ENCODE peak calls at places on chromosomes 4 and X, in eight cellular contexts. One of them, this sample, is unnamed.
A peak's percentile ranks its signal among the peaks of the same experiment; 100 is the strongest.

GRCh38 chrX:130637591-130637990 is 235.8 kb downstream of the RBMX2 start:
- DNase-seq in breast epithelium: no peak
- DNase-seq in testis: no peak
- DNase-seq in left lung: no peak
- DNase-seq in left ventricle myocardium inferior: no peak
- DNase-seq in heart left ventricle: no peak
- DNase-seq in neural progenitor cell: no peak
- DNase-seq in small intestine: no peak
- DNase-seq in this sample: no peak

GRCh38 chr4:25859429-25860148 is 3.2 kb downstream of the SEL1L3 start:
- DNase-seq in left ventricle myocardium inferior: no peak
- DNase-seq in testis: no peak
- DNase-seq in left lung: no peak
- DNase-seq in neural progenitor cell: no peak
- DNase-seq in small intestine: peak; percentile 65
- DNase-seq in breast epithelium: no peak
- DNase-seq in heart left ventricle: no peak
- DNase-seq in this sample: no peak

GRCh38 chr4:10085386-10085785 is 31.2 kb downstream of the WDR1 start:
- DNase-seq in neural progenitor cell: no peak
- DNase-seq in small intestine: no peak
- DNase-seq in left ventricle myocardium inferior: peak; percentile 16
- DNase-seq in left lung: peak; percentile 19
- DNase-seq in breast epithelium: no peak
- DNase-seq in testis: no peak
- DNase-seq in heart left ventricle: no peak
- DNase-seq in this sample: no peak

GRCh38 chr4:118047043-118047442 is 12.8 kb downstream of the NDST3 start:
- DNase-seq in neural progenitor cell: no peak
- DNase-seq in heart left ventricle: no peak
- DNase-seq in small intestine: no peak
- DNase-seq in left lung: no peak
- DNase-seq in left ventricle myocardium inferior: no peak
- DNase-seq in breast epithelium: no peak
- DNase-seq in testis: no peak
- DNase-seq in this sample: no peak

GRCh38 chrX:24506082-24506481 is 41.0 kb downstream of the PDK3 start:
- DNase-seq in breast epithelium: no peak
- DNase-seq in left ventricle myocardium inferior: no peak
- DNase-seq in heart left ventricle: no peak
- DNase-seq in left lung: no peak
- DNase-seq in neural progenitor cell: no peak
- DNase-seq in small intestine: no peak
- DNase-seq in testis: no peak
- DNase-seq in this sample: no peak

GRCh38 chr4:181272427-181272826 is 970.8 kb upstream of the TENM3 start:
- DNase-seq in breast epithelium: no peak
- DNase-seq in left ventricle myocardium inferior: no peak
- DNase-seq in small intestine: no peak
- DNase-seq in left lung: no peak
- DNase-seq in neural progenitor cell: no peak
- DNase-seq in heart left ventricle: no peak
- DNase-seq in testis: no peak
- DNase-seq in this sample: no peak

GRCh38 chr4:5395781-5396180 is 312.6 kb downstream of the EVC2 start:
- DNase-seq in testis: no peak
- DNase-seq in left ventricle myocardium inferior: no peak
- DNase-seq in neural progenitor cell: no peak
- DNase-seq in left lung: no peak
- DNase-seq in breast epithelium: no peak
- DNase-seq in heart left ventricle: no peak
- DNase-seq in small intestine: peak; percentile 61
- DNase-seq in this sample: no peak

GRCh38 chrX:31279359-31279758 is 207.5 kb upstream of the FTHL17 start:
- DNase-seq in breast epithelium: no peak
- DNase-seq in testis: no peak
- DNase-seq in left ventricle myocardium inferior: no peak
- DNase-seq in neural progenitor cell: peak; percentile 9
- DNase-seq in left lung: no peak
- DNase-seq in heart left ventricle: no peak
- DNase-seq in small intestine: peak; percentile 6
- DNase-seq in this sample: no peak

GRCh38 chrX:110442631-110443030 is 84.0 kb downstream of the RTL9 start:
- DNase-seq in heart left ventricle: no peak
- DNase-seq in testis: peak; percentile 32
- DNase-seq in left lung: no peak
- DNase-seq in breast epithelium: no peak
- DNase-seq in small intestine: peak; percentile 2
- DNase-seq in neural progenitor cell: peak; percentile 58
- DNase-seq in left ventricle myocardium inferior: no peak
- DNase-seq in this sample: no peak

GRCh38 chr4:3341760-3342159 is 48.9 kb downstream of the RGS12 start:
- DNase-seq in testis: no peak
- DNase-seq in neural progenitor cell: no peak
- DNase-seq in left lung: no peak
- DNase-seq in left ventricle myocardium inferior: no peak
- DNase-seq in breast epithelium: no peak
- DNase-seq in small intestine: no peak
- DNase-seq in heart left ventricle: no peak
- DNase-seq in this sample: no peak

GRCh38 chrX:70554081-70554480 is 109.4 kb downstream of the DLG3 start:
- DNase-seq in testis: no peak
- DNase-seq in neural progenitor cell: no peak
- DNase-seq in left lung: no peak
- DNase-seq in left ventricle myocardium inferior: no peak
- DNase-seq in heart left ventricle: no peak
- DNase-seq in small intestine: peak; percentile 25
- DNase-seq in breast epithelium: no peak
- DNase-seq in this sample: no peak

GRCh38 chr4:48311896-48312295 is 29.4 kb upstream of the SLAIN2 start:
- DNase-seq in neural progenitor cell: no peak
- DNase-seq in small intestine: no peak
- DNase-seq in heart left ventricle: no peak
- DNase-seq in left ventricle myocardium inferior: no peak
- DNase-seq in left lung: no peak
- DNase-seq in breast epithelium: no peak
- DNase-seq in testis: no peak
- DNase-seq in this sample: no peak

GRCh38 chr4:77564231-77564630 is 41.4 kb upstream of the CXCL13 start:
- DNase-seq in testis: peak; percentile 91
- DNase-seq in breast epithelium: peak; percentile 71
- DNase-seq in left lung: no peak
- DNase-seq in neural progenitor cell: no peak
- DNase-seq in left ventricle myocardium inferior: no peak
- DNase-seq in small intestine: peak; percentile 77
- DNase-seq in heart left ventricle: no peak
- DNase-seq in this sample: no peak

GRCh38 chrX:66191563-66191962 is 27.5 kb downstream of the HEPH start:
- DNase-seq in heart left ventricle: no peak
- DNase-seq in breast epithelium: no peak
- DNase-seq in left ventricle myocardium inferior: no peak
- DNase-seq in small intestine: no peak
- DNase-seq in testis: no peak
- DNase-seq in left lung: no peak
- DNase-seq in neural progenitor cell: no peak
- DNase-seq in this sample: no peak

GRCh38 chr4:186724861-186725419 is 1.3 kb upstream of the FAT1 start:
- DNase-seq in left lung: no peak
- DNase-seq in breast epithelium: no peak
- DNase-seq in heart left ventricle: no peak
- DNase-seq in neural progenitor cell: peak; percentile 50
- DNase-seq in testis: no peak
- DNase-seq in small intestine: peak; percentile 56
- DNase-seq in left ventricle myocardium inferior: no peak
- DNase-seq in this sample: no peak

GRCh38 chrX:30577362-30577961 is at the start of gene TASL:
- DNase-seq in breast epithelium: no peak
- DNase-seq in left ventricle myocardium inferior: no peak
- DNase-seq in neural progenitor cell: no peak
- DNase-seq in heart left ventricle: no peak
- DNase-seq in testis: no peak
- DNase-seq in left lung: no peak
- DNase-seq in small intestine: no peak
- DNase-seq in this sample: no peak

GRCh38 chr4:146340798-146341197 is 126.5 kb downstream of the REELD1 start:
- DNase-seq in left ventricle myocardium inferior: no peak
- DNase-seq in left lung: no peak
- DNase-seq in neural progenitor cell: no peak
- DNase-seq in heart left ventricle: no peak
- DNase-seq in small intestine: peak; percentile 22
- DNase-seq in testis: no peak
- DNase-seq in breast epithelium: no peak
- DNase-seq in this sample: no peak

GRCh38 chrX:22325091-22325490 is 52.4 kb downstream of the CBLL2 start:
- DNase-seq in left lung: no peak
- DNase-seq in heart left ventricle: no peak
- DNase-seq in small intestine: no peak
- DNase-seq in left ventricle myocardium inferior: no peak
- DNase-seq in testis: no peak
- DNase-seq in neural progenitor cell: no peak
- DNase-seq in breast epithelium: no peak
- DNase-seq in this sample: no peak

GRCh38 chrX:80513620-80514019 is 93.4 kb downstream of the TENT5D start:
- DNase-seq in left ventricle myocardium inferior: no peak
- DNase-seq in small intestine: no peak
- DNase-seq in breast epithelium: no peak
- DNase-seq in neural progenitor cell: peak; percentile 17
- DNase-seq in left lung: no peak
- DNase-seq in testis: no peak
- DNase-seq in heart left ventricle: no peak
- DNase-seq in this sample: no peak

GRCh38 chrX:32016195-32016594 is 944.4 kb upstream of the FTHL17 start:
- DNase-seq in heart left ventricle: no peak
- DNase-seq in testis: no peak
- DNase-seq in neural progenitor cell: no peak
- DNase-seq in breast epithelium: no peak
- DNase-seq in left lung: no peak
- DNase-seq in small intestine: no peak
- DNase-seq in left ventricle myocardium inferior: no peak
- DNase-seq in this sample: no peak

GRCh38 chr4:114108869-114109268 is 129.4 kb upstream of the ARSJ start:
- DNase-seq in heart left ventricle: no peak
- DNase-seq in left ventricle myocardium inferior: no peak
- DNase-seq in small intestine: no peak
- DNase-seq in breast epithelium: no peak
- DNase-seq in neural progenitor cell: no peak
- DNase-seq in testis: no peak
- DNase-seq in left lung: no peak
- DNase-seq in this sample: no peak

DNA sequence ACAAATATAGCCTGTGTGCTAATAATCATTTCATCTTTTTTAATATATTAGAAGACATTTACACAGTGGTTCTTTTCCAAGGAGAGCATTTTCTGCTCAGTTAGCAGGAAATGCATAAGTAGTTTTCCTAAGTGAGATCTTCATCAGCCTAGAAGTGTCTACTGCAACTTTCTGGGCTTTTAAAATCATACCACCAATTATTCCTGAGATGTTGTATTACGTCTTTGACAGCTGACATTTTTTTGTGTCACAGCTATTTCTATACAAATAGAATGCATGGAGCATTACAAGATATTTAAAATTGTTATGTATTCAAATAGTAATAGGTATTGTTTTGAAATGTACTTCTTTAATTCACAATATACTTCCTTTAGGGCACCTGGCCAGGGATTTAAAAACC is 158.0 kb downstream of the GRID2 start:
- DNase-seq in left ventricle myocardium inferior: no peak
- DNase-seq in neural progenitor cell: no peak
- DNase-seq in small intestine: no peak
- DNase-seq in heart left ventricle: no peak
- DNase-seq in breast epithelium: no peak
- DNase-seq in left lung: no peak
- DNase-seq in testis: no peak
- DNase-seq in this sample: no peak
- H3K27ac ChIP-seq in left ventricle myocardium inferior: no peak overlapping the region
- H3K27ac ChIP-seq in neural progenitor cell: no peak overlapping the region
- H3K27ac ChIP-seq in small intestine: no peak overlapping the region
- H3K27ac ChIP-seq in heart left ventricle: no peak overlapping the region
- H3K27ac ChIP-seq in breast epithelium: no peak overlapping the region
- H3K27ac ChIP-seq in left lung: no peak overlapping the region
- H3K27ac ChIP-seq in testis: no peak overlapping the region
- H3K27ac ChIP-seq in this sample: no peak overlapping the region

GRCh38 chrX:153925739-153926593 is at the start of gene ARHGAP4:
- DNase-seq in left lung: no peak
- DNase-seq in neural progenitor cell: peak; percentile 28
- DNase-seq in left ventricle myocardium inferior: no peak
- DNase-seq in breast epithelium: no peak
- DNase-seq in heart left ventricle: no peak
- DNase-seq in testis: no peak
- DNase-seq in small intestine: no peak
- DNase-seq in this sample: no peak

GRCh38 chrX:153922932-153923857 is 2.9 kb downstream of the ARHGAP4 start:
- DNase-seq in testis: peak; percentile 89
- DNase-seq in left ventricle myocardium inferior: peak; percentile 79
- DNase-seq in breast epithelium: peak; percentile 72
- DNase-seq in left lung: peak; percentile 70
- DNase-seq in neural progenitor cell: peak; percentile 41
- DNase-seq in small intestine: no peak
- DNase-seq in heart left ventricle: peak; percentile 84
- DNase-seq in this sample: no peak

GRCh38 chrX:153925387-153925738 is 701 bp downstream of the ARHGAP4 start:
- DNase-seq in left lung: no peak
- DNase-seq in neural progenitor cell: no peak
- DNase-seq in heart left ventricle: no peak
- DNase-seq in testis: no peak
- DNase-seq in left ventricle myocardium inferior: no peak
- DNase-seq in small intestine: no peak
- DNase-seq in breast epithelium: no peak
- DNase-seq in this sample: no peak

GRCh38 chrX:153922286-153922573 is 3.8 kb downstream of the ARHGAP4 start:
- DNase-seq in neural progenitor cell: no peak
- DNase-seq in breast epithelium: no peak
- DNase-seq in small intestine: no peak
- DNase-seq in left lung: no peak
- DNase-seq in heart left ventricle: no peak
- DNase-seq in testis: no peak
- DNase-seq in left ventricle myocardium inferior: no peak
- DNase-seq in this sample: no peak

GRCh38 chrX:153924149-153924861 is 1.8 kb downstream of the ARHGAP4 start:
- DNase-seq in small intestine: peak; percentile 37
- DNase-seq in breast epithelium: no peak
- DNase-seq in left lung: peak; percentile 57
- DNase-seq in heart left ventricle: peak; percentile 66
- DNase-seq in left ventricle myocardium inferior: no peak
- DNase-seq in neural progenitor cell: peak; percentile 57
- DNase-seq in testis: peak; percentile 67
- DNase-seq in this sample: no peak
- H3K4me1 ChIP-seq in small intestine: no peaks in the 10 kb centered on the region
- H3K4me1 ChIP-seq in breast epithelium: no peaks in the 10 kb centered on the region
- H3K4me1 ChIP-seq in left lung: peaks cover 4% of the 10 kb centered on the region
- H3K4me1 ChIP-seq in heart left ventricle: peaks cover 30% of the 10 kb centered on the region
- H3K4me1 ChIP-seq in left ventricle myocardium inferior: peaks cover 72% of the 10 kb centered on the region
- H3K4me1 ChIP-seq in neural progenitor cell: peaks cover 8% of the 10 kb centered on the region
- H3K4me1 ChIP-seq in testis: peaks cover 13% of the 10 kb centered on the region
- H3K4me1 ChIP-seq in this sample: peaks cover 1% of the 10 kb centered on the region

GRCh38 chr4:164384416-164384815 is 369.5 kb upstream of the SMIM31 start:
- DNase-seq in heart left ventricle: no peak
- DNase-seq in breast epithelium: no peak
- DNase-seq in neural progenitor cell: no peak
- DNase-seq in small intestine: no peak
- DNase-seq in testis: no peak
- DNase-seq in left ventricle myocardium inferior: no peak
- DNase-seq in left lung: no peak
- DNase-seq in this sample: no peak
- H3K4me3 ChIP-seq in heart left ventricle: no peak overlapping the region
- H3K4me3 ChIP-seq in breast epithelium: no peak overlapping the region
- H3K4me3 ChIP-seq in neural progenitor cell: peak overlapping the region; percentile 70
- H3K4me3 ChIP-seq in small intestine: no peak overlapping the region
- H3K4me3 ChIP-seq in testis: no peak overlapping the region
- H3K4me3 ChIP-seq in left ventricle myocardium inferior: no peak overlapping the region
- H3K4me3 ChIP-seq in left lung: no peak overlapping the region
- H3K4me3 ChIP-seq in this sample: no peak overlapping the region

GRCh38 chr4:183118141-183118540 is 19.1 kb downstream of the WWC2 start:
- DNase-seq in small intestine: no peak
- DNase-seq in breast epithelium: no peak
- DNase-seq in left ventricle myocardium inferior: no peak
- DNase-seq in left lung: no peak
- DNase-seq in heart left ventricle: no peak
- DNase-seq in neural progenitor cell: no peak
- DNase-seq in testis: no peak
- DNase-seq in this sample: no peak
- H3K27ac ChIP-seq in small intestine: no peak overlapping the region
- H3K27ac ChIP-seq in breast epithelium: no peak overlapping the region
- H3K27ac ChIP-seq in left ventricle myocardium inferior: no peak overlapping the region
- H3K27ac ChIP-seq in left lung: no peak overlapping the region
- H3K27ac ChIP-seq in heart left ventricle: peak overlapping the region; percentile 19
- H3K27ac ChIP-seq in neural progenitor cell: peak overlapping the region; percentile 83
- H3K27ac ChIP-seq in testis: no peak overlapping the region
- H3K27ac ChIP-seq in this sample: no peak overlapping the region